ENCODE peak calls at places on chromosomes 13 and 19, in five cellular contexts. One of them, this sample, is unnamed.

GRCh38 chr19:16355293-16356043 is 30.8 kb downstream of the KLF2 start:
- DNase-seq in epithelial cell of prostate: no peak
- DNase-seq in psoas muscle: no peak
- DNase-seq in stimulated activated CD8-positive, alpha-beta memory T cell treated with anti-CD3 and anti-CD28 coated beads, Interleukin-7, amount 100 ng/mL, for 48 hours: no peak
- DNase-seq in ecto neural progenitor cell: no peak
- DNase-seq in this sample: no peak

GRCh38 chr19:22616659-22617058 is 17.5 kb upstream of the ZNF492 start:
- DNase-seq in epithelial cell of prostate: no peak
- DNase-seq in psoas muscle: no peak
- DNase-seq in stimulated activated CD8-positive, alpha-beta memory T cell treated with anti-CD3 and anti-CD28 coated beads, Interleukin-7, amount 100 ng/mL, for 48 hours: no peak
- DNase-seq in ecto neural progenitor cell: peak; percentile 10
- DNase-seq in this sample: no peak

GRCh38 chr13:98285317-98285716 is 108.2 kb upstream of the RNF113B start:
- DNase-seq in epithelial cell of prostate: no peak
- DNase-seq in psoas muscle: no peak
- DNase-seq in stimulated activated CD8-positive, alpha-beta memory T cell treated with anti-CD3 and anti-CD28 coated beads, Interleukin-7, amount 100 ng/mL, for 48 hours: no peak
- DNase-seq in ecto neural progenitor cell: no peak
- DNase-seq in this sample: no peak

GRCh38 chr13:99686944-99687382 is 185.7 kb downstream of the TM9SF2 start:
- DNase-seq in epithelial cell of prostate: no peak
- DNase-seq in psoas muscle: no peak
- DNase-seq in stimulated activated CD8-positive, alpha-beta memory T cell treated with anti-CD3 and anti-CD28 coated beads, Interleukin-7, amount 100 ng/mL, for 48 hours: no peak
- DNase-seq in ecto neural progenitor cell: no peak
- DNase-seq in this sample: no peak

GRCh38 chr13:37597477-37597876 is 1.1 kb downstream of the POSTN start:
- DNase-seq in epithelial cell of prostate: no peak
- DNase-seq in psoas muscle: no peak
- DNase-seq in stimulated activated CD8-positive, alpha-beta memory T cell treated with anti-CD3 and anti-CD28 coated beads, Interleukin-7, amount 100 ng/mL, for 48 hours: no peak
- DNase-seq in ecto neural progenitor cell: no peak
- DNase-seq in this sample: no peak

GRCh38 chr13:109180905-109181425 is 551.6 kb downstream of the MYO16 start:
- DNase-seq in epithelial cell of prostate: peak; percentile 46
- DNase-seq in psoas muscle: no peak
- DNase-seq in stimulated activated CD8-positive, alpha-beta memory T cell treated with anti-CD3 and anti-CD28 coated beads, Interleukin-7, amount 100 ng/mL, for 48 hours: no peak
- DNase-seq in ecto neural progenitor cell: no peak
- DNase-seq in this sample: no peak

GRCh38 chr13:31234729-31235128 is 35.0 kb downstream of the B3GLCT start:
- DNase-seq in epithelial cell of prostate: no peak
- DNase-seq in psoas muscle: no peak
- DNase-seq in stimulated activated CD8-positive, alpha-beta memory T cell treated with anti-CD3 and anti-CD28 coated beads, Interleukin-7, amount 100 ng/mL, for 48 hours: no peak
- DNase-seq in ecto neural progenitor cell: no peak
- DNase-seq in this sample: no peak

GRCh38 chr13:85508683-85509329 is 290.4 kb downstream of the SLITRK6 start:
- DNase-seq in epithelial cell of prostate: no peak
- DNase-seq in psoas muscle: no peak
- DNase-seq in stimulated activated CD8-positive, alpha-beta memory T cell treated with anti-CD3 and anti-CD28 coated beads, Interleukin-7, amount 100 ng/mL, for 48 hours: no peak
- DNase-seq in ecto neural progenitor cell: no peak
- DNase-seq in this sample: no peak

GRCh38 chr13:24683370-24683769 is 3.2 kb downstream of the ATP12A start:
- DNase-seq in epithelial cell of prostate: no peak
- DNase-seq in psoas muscle: no peak
- DNase-seq in stimulated activated CD8-positive, alpha-beta memory T cell treated with anti-CD3 and anti-CD28 coated beads, Interleukin-7, amount 100 ng/mL, for 48 hours: no peak
- DNase-seq in ecto neural progenitor cell: no peak
- DNase-seq in this sample: no peak

GRCh38 chr19:17266975-17267788 is at the start of gene BABAM1:
- DNase-seq in epithelial cell of prostate: peak; percentile 97
- DNase-seq in psoas muscle: peak; percentile 96
- DNase-seq in stimulated activated CD8-positive, alpha-beta memory T cell treated with anti-CD3 and anti-CD28 coated beads, Interleukin-7, amount 100 ng/mL, for 48 hours: peak; percentile 86
- DNase-seq in ecto neural progenitor cell: peak; percentile 96
- DNase-seq in this sample: peak; percentile 99

GRCh38 chr13:93007928-93008327 is 218.7 kb upstream of the GPC6 start:
- DNase-seq in epithelial cell of prostate: no peak
- DNase-seq in psoas muscle: no peak
- DNase-seq in stimulated activated CD8-positive, alpha-beta memory T cell treated with anti-CD3 and anti-CD28 coated beads, Interleukin-7, amount 100 ng/mL, for 48 hours: no peak
- DNase-seq in ecto neural progenitor cell: no peak
- DNase-seq in this sample: no peak

GRCh38 chr13:94608586-94608985 is 6.9 kb downstream of the GPR180 start:
- DNase-seq in epithelial cell of prostate: no peak
- DNase-seq in psoas muscle: no peak
- DNase-seq in stimulated activated CD8-positive, alpha-beta memory T cell treated with anti-CD3 and anti-CD28 coated beads, Interleukin-7, amount 100 ng/mL, for 48 hours: no peak
- DNase-seq in ecto neural progenitor cell: no peak
- DNase-seq in this sample: no peak

GRCh38 chr19:4722671-4723464 is 774 bp downstream of the DPP9 start:
- DNase-seq in epithelial cell of prostate: no peak
- DNase-seq in psoas muscle: peak; percentile 78
- DNase-seq in stimulated activated CD8-positive, alpha-beta memory T cell treated with anti-CD3 and anti-CD28 coated beads, Interleukin-7, amount 100 ng/mL, for 48 hours: no peak
- DNase-seq in ecto neural progenitor cell: no peak
- DNase-seq in this sample: no peak

GRCh38 chr19:40374084-40374483 is 15.9 kb downstream of the HIPK4 start:
- DNase-seq in epithelial cell of prostate: no peak
- DNase-seq in psoas muscle: no peak
- DNase-seq in stimulated activated CD8-positive, alpha-beta memory T cell treated with anti-CD3 and anti-CD28 coated beads, Interleukin-7, amount 100 ng/mL, for 48 hours: no peak
- DNase-seq in ecto neural progenitor cell: no peak
- DNase-seq in this sample: no peak

GRCh38 chr13:35966024-35966423 is 165.2 kb downstream of the DCLK1 start:
- DNase-seq in epithelial cell of prostate: no peak
- DNase-seq in psoas muscle: no peak
- DNase-seq in stimulated activated CD8-positive, alpha-beta memory T cell treated with anti-CD3 and anti-CD28 coated beads, Interleukin-7, amount 100 ng/mL, for 48 hours: no peak
- DNase-seq in ecto neural progenitor cell: no peak
- DNase-seq in this sample: no peak

GRCh38 chr19:4763021-4763420 is 28.5 kb upstream of the FEM1A start:
- DNase-seq in epithelial cell of prostate: no peak
- DNase-seq in psoas muscle: no peak
- DNase-seq in stimulated activated CD8-positive, alpha-beta memory T cell treated with anti-CD3 and anti-CD28 coated beads, Interleukin-7, amount 100 ng/mL, for 48 hours: no peak
- DNase-seq in ecto neural progenitor cell: no peak
- DNase-seq in this sample: no peak

GRCh38 chr13:100532836-100533435 is 55.7 kb downstream of the GGACT start:
- DNase-seq in epithelial cell of prostate: no peak
- DNase-seq in psoas muscle: no peak
- DNase-seq in stimulated activated CD8-positive, alpha-beta memory T cell treated with anti-CD3 and anti-CD28 coated beads, Interleukin-7, amount 100 ng/mL, for 48 hours: no peak
- DNase-seq in ecto neural progenitor cell: no peak
- DNase-seq in this sample: peak; percentile 26

GRCh38 chr19:9427941-9428340 is 7.4 kb downstream of the ZNF266 start:
- DNase-seq in epithelial cell of prostate: no peak
- DNase-seq in psoas muscle: no peak
- DNase-seq in stimulated activated CD8-positive, alpha-beta memory T cell treated with anti-CD3 and anti-CD28 coated beads, Interleukin-7, amount 100 ng/mL, for 48 hours: no peak
- DNase-seq in ecto neural progenitor cell: no peak
- DNase-seq in this sample: no peak

GRCh38 chr13:30111810-30112209 is 195.5 kb downstream of the KATNAL1 start:
- DNase-seq in epithelial cell of prostate: no peak
- DNase-seq in psoas muscle: no peak
- DNase-seq in stimulated activated CD8-positive, alpha-beta memory T cell treated with anti-CD3 and anti-CD28 coated beads, Interleukin-7, amount 100 ng/mL, for 48 hours: no peak
- DNase-seq in ecto neural progenitor cell: no peak
- DNase-seq in this sample: no peak

GRCh38 chr19:40933025-40933424 is 51.0 kb upstream of the CYP2A7 start:
- DNase-seq in epithelial cell of prostate: no peak
- DNase-seq in psoas muscle: no peak
- DNase-seq in stimulated activated CD8-positive, alpha-beta memory T cell treated with anti-CD3 and anti-CD28 coated beads, Interleukin-7, amount 100 ng/mL, for 48 hours: no peak
- DNase-seq in ecto neural progenitor cell: no peak
- DNase-seq in this sample: no peak

GRCh38 chr19:14758816-14759215 is 19.5 kb downstream of the ADGRE2 start:
- DNase-seq in epithelial cell of prostate: peak; percentile 12
- DNase-seq in psoas muscle: no peak
- DNase-seq in stimulated activated CD8-positive, alpha-beta memory T cell treated with anti-CD3 and anti-CD28 coated beads, Interleukin-7, amount 100 ng/mL, for 48 hours: no peak
- DNase-seq in ecto neural progenitor cell: no peak
- DNase-seq in this sample: no peak